ENCODE peak calls at places on chromosome 12, in seven cellular contexts. U, L, C, O, P, Q and M are unnamed samples.

GRCh38 chr12:74317078-74317581 is 220.5 kb upstream of the ATXN7L3B start:
- DNase-seq in U (no peak), Q (no peak), C (peak), L (peak), O (peak), P (no peak), M (peak)

GRCh38 chr12:132608231-132609171 is 1.9 kb downstream of the LRCOL1 start:
- DNase-seq in U (no peak), C (peak), O (no peak), P (peak), Q (no peak), L (no peak), M (no peak)

GRCh38 chr12:94829552-94829951 is 173.9 kb downstream of the NDUFA12 start:
- DNase-seq in Q (no peak), L (no peak), O (no peak), P (no peak), C (no peak), U (no peak), M (no peak)

GRCh38 chr12:62698701-62699101 is 232.1 kb downstream of the MON2 start:
- DNase-seq in Q (no peak), U (no peak), C (no peak), P (no peak), L (no peak), O (no peak), M (no peak)

GRCh38 chr12:118355838-118356237 is 16.9 kb downstream of the TAOK3 start:
- DNase-seq in Q (no peak), P (no peak), C (no peak), U (no peak), L (no peak), O (no peak), M (no peak)

GRCh38 chr12:123546281-123546680 is 12.8 kb upstream of the RILPL1 start:
- DNase-seq in O (no peak), P (no peak), Q (no peak), L (no peak), C (no peak), U (no peak), M (no peak)

GRCh38 chr12:131457028-131457310 is 253.9 kb upstream of the SFSWAP start:
- DNase-seq in O (no peak), C (no peak), U (no peak), L (no peak), P (no peak), Q (no peak), M (no peak)

GRCh38 chr12:73731658-73732057 is 806.0 kb upstream of the ATXN7L3B start:
- DNase-seq in C (no peak), Q (no peak), L (no peak), P (no peak), U (no peak), O (no peak), M (no peak)

GRCh38 chr12:46205293-46205692 is 63.5 kb downstream of the SLC38A1 start:
- DNase-seq in P (no peak), Q (no peak), O (no peak), C (no peak), L (no peak), U (no peak), M (no peak)

GRCh38 chr12:29278673-29279420 is 102.1 kb downstream of the ERGIC2 start:
- DNase-seq in L (no peak), P (no peak), U (no peak), Q (no peak), C (no peak), O (no peak), M (no peak)

GRCh38 chr12:817941-818600 is 65.7 kb downstream of the WNK1 start:
- DNase-seq in Q (no peak), O (no peak), L (no peak), P (no peak), U (no peak), C (no peak), M (no peak)

GRCh38 chr12:79006306-79006705 is 141.7 kb downstream of the SYT1 start:
- DNase-seq in P (no peak), U (no peak), C (no peak), Q (no peak), L (no peak), O (no peak), M (peak)

GRCh38 chr12:107914460-107914977 is 140.0 kb downstream of the ASCL4 start:
- DNase-seq in Q (no peak), C (no peak), U (no peak), P (no peak), O (no peak), L (no peak), M (no peak)

GRCh38 chr12:76533331-76533730 is 26.2 kb downstream of the OSBPL8 start:
- DNase-seq in P (no peak), O (no peak), Q (no peak), C (no peak), U (no peak), L (no peak), M (no peak)

GRCh38 chr12:15856097-15856982 is 25.8 kb upstream of the STRAP start:
- DNase-seq in L (peak), U (no peak), P (no peak), Q (peak), O (peak), C (no peak), M (peak)

GRCh38 chr12:64756371-64756770 is 2.8 kb downstream of the GNS start:
- DNase-seq in C (no peak), P (no peak), O (no peak), L (no peak), U (no peak), Q (no peak), M (peak)

GRCh38 chr12:64753427-64753826 is 5.8 kb downstream of the GNS start:
- DNase-seq in C (no peak), Q (no peak), P (no peak), U (no peak), L (no peak), O (no peak), M (no peak)

GRCh38 chr12:64757778-64758177 is 1.4 kb downstream of the GNS start:
- DNase-seq in C (no peak), U (no peak), Q (no peak), O (no peak), L (no peak), P (no peak), M (peak)

GRCh38 chr12:64749466-64750202 is 9.6 kb downstream of the GNS start:
- DNase-seq in C (no peak), U (no peak), O (no peak), P (no peak), L (no peak), Q (no peak), M (no peak)

GRCh38 chr12:64752833-64753238 is 6.4 kb downstream of the GNS start:
- DNase-seq in L (no peak), Q (no peak), O (no peak), C (no peak), U (no peak), P (no peak), M (no peak)
- H3K4me3 ChIP-seq in L (no peak), Q (no peak), O (no peak), C (no peak), U (no peak), P (no peak), M (no peak)

GRCh38 chr12:84492381-84492883 is 420.2 kb downstream of the SLC6A15 start:
- DNase-seq in L (no peak), O (no peak), U (no peak), C (no peak), Q (no peak), P (no peak), M (no peak)

GRCh38 chr12:84502907-84503787 is 409.5 kb downstream of the SLC6A15 start:
- DNase-seq in P (no peak), Q (no peak), L (peak), O (peak), C (no peak), U (no peak), M (peak)

GRCh38 chr12:84502180-84502857 is 410.3 kb downstream of the SLC6A15 start:
- DNase-seq in C (no peak), P (no peak), U (no peak), Q (no peak), O (no peak), L (no peak), M (no peak)

DNA sequence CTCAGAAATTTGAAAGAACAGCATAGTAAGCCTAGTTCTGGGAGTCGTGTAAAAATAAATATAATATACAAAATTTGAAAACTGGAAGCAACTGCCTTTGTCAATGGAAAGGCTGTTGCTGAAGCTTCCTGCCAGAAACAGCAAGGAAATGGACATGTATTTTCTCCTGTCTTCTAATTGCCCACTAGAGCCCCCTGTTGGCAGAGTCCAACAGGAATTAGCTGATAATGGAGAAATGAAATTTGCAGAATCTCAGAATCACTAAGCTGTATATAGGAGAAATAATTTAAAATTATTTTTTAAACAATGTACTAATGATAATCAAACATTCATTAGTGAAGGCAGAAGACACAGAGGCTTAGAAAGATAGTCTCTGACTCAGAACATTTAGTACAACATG is 414.8 kb downstream of the SLC6A15 start:
- DNase-seq in C (no peak), L (no peak), P (no peak), O (no peak), U (no peak), Q (no peak), M (peak)
- TF ChIP-seq CTCF in C (no peak), L (peak), P (peak), O (no peak), U (no peak), Q (no peak), M (peak)

GRCh38 chr12:50518129-50518528 is 13.3 kb downstream of the DIP2B start:
- DNase-seq in P (no peak), C (no peak), O (no peak), Q (no peak), L (no peak), U (no peak), M (no peak)

GRCh38 chr12:50520345-50520744 is 15.6 kb downstream of the DIP2B start:
- DNase-seq in U (no peak), O (no peak), C (no peak), P (no peak), Q (no peak), L (no peak), M (peak)

GRCh38 chr12:50514526-50515276 is 9.9 kb downstream of the DIP2B start:
- DNase-seq in C (no peak), Q (no peak), U (no peak), O (no peak), L (no peak), P (no peak), M (peak)

GRCh38 chr12:50515587-50515986 is 10.8 kb downstream of the DIP2B start:
- DNase-seq in P (no peak), C (no peak), O (no peak), U (no peak), L (no peak), Q (no peak), M (peak)

GRCh38 chr12:50517456-50518048 is 12.8 kb downstream of the DIP2B start:
- DNase-seq in U (no peak), O (no peak), C (no peak), Q (no peak), P (no peak), L (no peak), M (peak)
- H3K4me3 ChIP-seq in U (no peak), O (no peak), C (no peak), Q (no peak), P (peak), L (no peak), M (peak)

GRCh38 chr12:128385736-128386135 is 118.8 kb downstream of the TMEM132C start:
- DNase-seq in U (no peak), O (no peak), C (no peak), P (no peak), Q (no peak), L (no peak), M (no peak)
- TF ChIP-seq CTCF in U (no peak), O (no peak), C (no peak), P (no peak), Q (no peak), L (no peak), M (no peak)

DNA sequence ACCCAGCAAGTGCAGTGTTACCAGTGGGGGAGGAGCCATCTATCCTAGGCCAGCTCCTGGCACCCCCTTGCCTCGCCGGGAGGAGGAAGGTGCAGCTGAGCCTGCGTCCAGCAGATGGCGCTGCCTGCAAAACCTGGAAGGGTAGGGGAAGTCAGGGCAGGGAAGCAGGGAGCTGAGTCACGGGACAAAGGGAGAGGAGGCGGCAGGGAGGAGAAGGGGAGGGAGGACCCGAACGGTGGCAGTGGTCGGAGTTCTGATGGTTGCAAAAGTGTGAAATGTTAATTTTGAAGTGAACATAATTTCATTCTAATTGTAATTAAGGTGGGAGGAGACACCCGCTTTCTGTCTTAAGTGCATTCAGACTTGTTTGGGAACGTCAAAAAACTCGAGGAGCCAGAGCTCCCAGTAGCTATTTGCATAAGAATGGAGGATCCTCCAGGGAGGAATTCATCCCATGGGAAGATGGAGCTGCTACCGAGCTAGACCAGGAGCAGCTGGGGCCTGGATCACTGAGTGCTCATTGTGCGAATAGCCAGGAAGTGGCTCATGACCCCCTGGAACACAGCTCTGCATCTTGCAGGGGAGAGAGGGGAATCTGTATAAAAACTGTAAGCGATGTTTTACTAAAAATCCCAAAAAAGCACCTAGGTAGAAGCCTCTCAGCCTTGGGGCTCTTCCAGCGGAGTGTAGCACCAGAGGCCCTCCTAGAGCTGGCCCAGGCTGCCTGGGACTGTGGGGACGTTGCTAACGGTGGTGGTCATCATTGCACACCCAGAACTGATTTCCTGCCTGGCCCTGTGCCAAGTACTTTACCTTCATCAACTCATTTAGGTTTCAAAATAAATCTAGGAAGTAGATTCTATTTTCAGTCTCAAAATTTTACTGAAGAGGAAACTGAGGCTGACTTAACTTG is 59.5 kb downstream of the EMP1 start:
- DNase-seq in O (peak), Q (peak), P (peak), L (peak), U (peak), C (peak), M (peak)
- H3K4me3 ChIP-seq in O (no peak), Q (no peak), P (peak), L (peak), U (peak), C (peak), M (no peak)

GRCh38 chr12:116797885-116798284 is 59.8 kb downstream of the RNFT2 start:
- DNase-seq in O (no peak), L (no peak), P (no peak), U (no peak), C (no peak), Q (no peak), M (no peak)

GRCh38 chr12:116802018-116802417 is 63.9 kb downstream of the RNFT2 start:
- DNase-seq in L (no peak), O (no peak), U (no peak), P (no peak), Q (no peak), C (no peak), M (no peak)

GRCh38 chr12:116798719-116799118 is 60.6 kb downstream of the RNFT2 start:
- DNase-seq in P (no peak), C (no peak), U (no peak), L (no peak), O (no peak), Q (no peak), M (no peak)

GRCh38 chr12:116800918-116801317 is 62.8 kb downstream of the RNFT2 start:
- DNase-seq in L (no peak), Q (no peak), C (no peak), P (no peak), O (no peak), U (no peak), M (no peak)

DNA sequence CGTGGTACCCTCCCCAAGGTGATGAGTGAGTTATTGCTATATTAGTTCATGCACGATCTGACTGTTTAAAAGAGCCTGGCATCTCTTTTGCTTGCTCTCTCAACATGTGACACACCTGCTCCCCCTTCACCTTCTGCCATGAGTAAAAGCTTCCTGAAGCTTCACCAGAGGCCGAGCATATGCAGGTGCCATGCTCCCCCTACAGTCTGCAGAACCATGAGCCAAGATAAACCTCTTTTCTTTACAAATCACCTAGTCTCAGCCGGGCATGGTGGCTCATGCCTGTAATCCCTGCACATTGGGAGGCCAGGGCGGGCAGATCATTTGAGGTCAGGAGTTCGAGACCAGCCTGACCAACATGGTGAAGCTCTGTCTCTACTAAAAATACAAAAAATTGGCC is 61.8 kb downstream of the RNFT2 start:
- DNase-seq in L (no peak), U (no peak), P (no peak), Q (no peak), C (no peak), O (no peak), M (no peak)
- TF ChIP-seq CTCF in L (no peak), U (no peak), P (no peak), Q (no peak), C (no peak), O (no peak), M (no peak)

DNA sequence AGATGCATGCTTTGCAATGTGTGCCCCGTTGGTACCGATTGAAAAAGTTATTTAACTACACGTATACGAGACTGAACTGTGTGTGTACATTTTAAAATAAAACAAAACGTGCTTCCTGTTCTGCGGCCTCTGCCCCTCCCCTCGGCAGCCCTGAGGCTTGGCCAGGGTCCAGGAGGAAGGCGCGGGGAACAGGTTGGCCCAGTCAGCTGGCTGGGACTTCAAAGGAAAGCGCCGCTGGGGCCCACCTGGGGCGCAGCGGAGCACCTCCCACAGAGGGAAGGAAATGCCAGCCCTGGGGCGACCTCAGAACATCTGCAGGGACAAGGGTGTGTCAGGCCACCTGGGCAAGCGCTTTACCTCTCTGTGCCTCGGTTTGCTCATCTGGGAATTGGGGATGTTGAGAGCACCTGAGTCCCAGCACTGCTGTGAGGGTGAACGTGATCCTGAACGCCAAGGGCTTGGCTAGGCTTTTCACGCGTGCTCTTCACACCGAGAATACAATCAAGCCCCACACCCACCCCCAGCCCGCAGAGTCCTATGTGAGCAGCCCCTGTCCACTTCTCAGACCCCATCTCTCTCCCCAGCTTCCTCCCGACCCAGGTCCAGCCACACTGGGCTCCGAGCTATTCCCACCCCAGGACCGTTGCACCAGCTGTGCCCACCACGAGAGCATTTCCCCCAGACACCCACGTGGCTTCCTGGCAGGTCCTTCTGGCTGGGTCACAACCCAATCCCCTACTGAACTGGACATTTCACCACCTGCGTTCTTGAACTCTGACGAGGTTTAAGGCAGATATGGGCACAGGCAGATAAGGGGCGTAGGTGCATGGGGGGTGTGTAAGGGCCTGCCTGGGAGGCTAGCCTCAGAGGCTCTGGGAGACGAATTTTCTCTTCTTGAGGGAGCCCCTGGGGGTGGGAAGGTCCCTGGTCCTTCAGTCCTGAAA is 41.9 kb upstream of the NCOR2 start:
- DNase-seq in Q (peak), C (peak), O (peak), L (peak), P (peak), U (peak), M (peak)
- H3K4me3 ChIP-seq in Q (peak), C (no peak), O (no peak), L (no peak), P (no peak), U (no peak), M (no peak)